ENCODE peak calls at places on chromosomes 11 and 22, in nine cellular contexts. T is stomach, M is tibial nerve, Z is Peyer's patch, Q is prostate gland, V is right lobe of liver, H is A549, R is IMR-90, E is gastrocnemius medialis. P is an unnamed sample.
A peak's percentile ranks its signal among the peaks of the same experiment; 100 is the strongest.

GRCh38 chr22:39519681-39520053 is 695 bp upstream of the ATF4 start:
- DNase-seq in T (peak; percentile 62), V (peak; percentile 73), Q (peak; percentile 57), M (peak; percentile 49), R (no peak), E (peak; percentile 64), Z (no peak), H (peak; percentile 61), P (peak; percentile 66)

GRCh38 chr11:22216940-22217339 is 24.1 kb downstream of the ANO5 start:
- DNase-seq in R (no peak), M (no peak), E (no peak), T (no peak), H (no peak), Q (no peak), Z (no peak), V (no peak), P (no peak)

GRCh38 chr22:40476341-40476740 is 105.9 kb downstream of the SGSM3 start:
- DNase-seq in E (no peak), V (no peak), T (no peak), M (no peak), H (no peak), Q (no peak), R (no peak), Z (no peak), P (no peak)

GRCh38 chr11:35419713-35420333 is 465 bp upstream of the SLC1A2 start:
- DNase-seq in Z (no peak), H (no peak), Q (no peak), M (no peak), E (no peak), T (no peak), V (no peak), R (no peak), P (no peak)

GRCh38 chr11:75858613-75859012 is 43.6 kb downstream of the UVRAG start:
- DNase-seq in R (peak; percentile 61), V (no peak), E (no peak), M (no peak), T (no peak), H (no peak), Q (no peak), Z (no peak), P (no peak)

GRCh38 chr11:7892751-7893356 is 38.2 kb downstream of the OR10A6 start:
- DNase-seq in H (peak; percentile 57), T (no peak), V (no peak), Q (no peak), Z (no peak), E (no peak), M (no peak), R (peak; percentile 74), P (no peak)

GRCh38 chr11:16512842-16513241 is 156.5 kb upstream of the SOX6 start:
- DNase-seq in Q (no peak), H (no peak), Z (no peak), V (no peak), T (no peak), R (peak; percentile 31), E (no peak), M (no peak), P (no peak)

GRCh38 chr11:127875076-127875475 is 712.3 kb downstream of the ETS1 start:
- DNase-seq in Z (no peak), V (no peak), T (no peak), H (no peak), R (no peak), E (no peak), M (no peak), Q (no peak), P (no peak)

GRCh38 chr11:35747638-35748037 is 85.1 kb downstream of the TRIM44 start:
- DNase-seq in M (no peak), T (no peak), Z (no peak), R (no peak), Q (no peak), V (no peak), E (no peak), H (no peak), P (peak; percentile 56)

GRCh38 chr22:20087319-20088262 is 7.5 kb downstream of the DGCR8 start:
- DNase-seq in R (no peak), M (no peak), E (no peak), Z (no peak), H (no peak), Q (no peak), V (no peak), T (no peak), P (no peak)

GRCh38 chr22:20088263-20088648 is 8.2 kb downstream of the DGCR8 start:
- DNase-seq in E (no peak), M (no peak), H (no peak), Q (no peak), Z (no peak), R (no peak), V (no peak), T (no peak), P (no peak)

GRCh38 chr22:20089977-20090729 is 10.1 kb downstream of the DGCR8 start:
- DNase-seq in H (no peak), M (no peak), T (no peak), E (no peak), Q (no peak), V (no peak), Z (no peak), R (peak; percentile 77), P (no peak)

GRCh38 chr22:20090730-20091240 is 10.7 kb downstream of the DGCR8 start:
- DNase-seq in T (no peak), H (no peak), R (no peak), V (no peak), M (no peak), Q (no peak), Z (no peak), E (no peak), P (no peak)

GRCh38 chr22:20089226-20089976 is 9.4 kb downstream of the DGCR8 start:
- DNase-seq in R (no peak), Q (no peak), M (no peak), H (no peak), V (no peak), T (no peak), Z (no peak), E (no peak), P (no peak)
- TF ChIP-seq POLR2A in R (no peak), Q (no peak), M (no peak), H (no peak), V (no peak), T (no peak), Z (no peak), E (no peak), P (no peak)

GRCh38 chr11:304915-305833 is 2.4 kb upstream of the IFITM2 start:
- DNase-seq in V (peak; percentile 67), R (peak; percentile 79), H (peak; percentile 74), Q (peak; percentile 69), T (peak; percentile 65), M (peak; percentile 77), Z (no peak), E (no peak), P (peak; percentile 81)

GRCh38 chr11:309558-309855 is 1.9 kb downstream of the IFITM2 start:
- DNase-seq in R (no peak), H (no peak), M (no peak), Q (no peak), Z (no peak), T (no peak), V (no peak), E (no peak), P (no peak)

GRCh38 chr11:305834-306211 is 1.8 kb upstream of the IFITM2 start:
- DNase-seq in T (no peak), R (no peak), H (no peak), E (no peak), V (no peak), Z (no peak), Q (no peak), M (no peak), P (no peak)

GRCh38 chr11:304061-304506 is 3.5 kb upstream of the IFITM2 start:
- DNase-seq in V (no peak), H (no peak), M (no peak), Z (no peak), E (no peak), R (no peak), T (no peak), Q (no peak), P (no peak)

GRCh38 chr11:306645-307371 is 808 bp upstream of the IFITM2 start:
- DNase-seq in E (no peak), Z (no peak), R (no peak), T (no peak), H (no peak), M (no peak), Q (no peak), V (peak; percentile 57), P (no peak)
- H3K27ac ChIP-seq in E (peak overlapping the region; percentile 57), Z (peak overlapping the region; percentile 91), R (peak overlapping the region; percentile 61), T (peak overlapping the region; percentile 0), H (no peak overlapping the region), M (peak overlapping the region; percentile 94), Q (no peak overlapping the region), V (peak overlapping the region; percentile 95), P (no peak overlapping the region)

GRCh38 chr11:126307706-126308105 is 3.8 kb downstream of the DCPS start:
- DNase-seq in M (no peak), E (no peak), V (no peak), Z (peak; percentile 14), Q (no peak), H (peak; percentile 40), T (no peak), R (peak; percentile 58), P (no peak)

GRCh38 chr11:126305699-126306098 is 1.8 kb downstream of the DCPS start:
- DNase-seq in V (no peak), E (no peak), Q (no peak), Z (peak; percentile 3), H (no peak), R (no peak), M (no peak), T (no peak), P (no peak)

GRCh38 chr11:126308271-126308671 is 4.4 kb downstream of the DCPS start:
- DNase-seq in V (no peak), M (no peak), T (no peak), H (no peak), Q (no peak), E (peak; percentile 45), Z (no peak), R (no peak), P (no peak)

GRCh38 chr11:126303623-126304456 is at the start of gene DCPS:
- DNase-seq in R (peak; percentile 88), H (peak; percentile 87), T (peak; percentile 92), V (peak; percentile 94), M (peak; percentile 77), Q (peak; percentile 87), E (peak; percentile 89), Z (peak; percentile 93), P (peak; percentile 92)

DNA sequence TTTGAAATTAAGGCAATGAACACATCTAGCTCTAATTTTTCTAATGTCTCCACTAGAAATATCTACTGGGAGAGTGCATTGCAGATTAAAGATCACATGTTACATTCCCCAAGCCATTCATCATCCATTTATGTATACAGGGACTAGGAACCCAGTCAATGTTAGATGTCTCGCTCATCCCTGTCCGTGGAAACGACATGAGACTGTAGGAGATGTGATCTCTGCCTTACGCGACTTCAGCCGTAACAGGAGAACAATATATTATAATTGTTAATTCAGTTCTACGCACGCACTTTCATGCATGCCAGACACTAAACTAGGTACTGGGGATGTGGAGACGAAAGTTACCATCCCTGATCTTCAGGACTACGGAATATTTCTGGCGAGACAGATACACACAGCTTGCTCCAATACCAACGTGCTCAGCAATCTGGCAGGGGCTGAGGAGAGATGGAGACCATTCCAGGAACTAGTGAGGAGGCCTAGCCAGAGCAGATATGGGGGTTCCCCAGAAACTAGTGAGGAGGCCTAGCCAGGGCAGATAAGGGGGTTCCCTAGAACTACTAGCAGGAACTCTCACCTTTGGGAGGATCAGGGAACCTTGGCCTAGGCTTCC is 705 bp downstream of the DCPS start:
- DNase-seq in Q (no peak), Z (peak; percentile 5), H (no peak), V (no peak), R (no peak), T (no peak), E (no peak), M (no peak), P (no peak)
- TF ChIP-seq POLR2A in Q (no peak), Z (no peak), H (no peak), V (no peak), R (no peak), T (no peak), E (no peak), M (no peak), P (no peak)

GRCh38 chr11:121983901-121984300 is 132.1 kb downstream of the BLID start:
- DNase-seq in Q (no peak), E (no peak), H (no peak), Z (no peak), V (no peak), R (no peak), T (no peak), M (no peak), P (no peak)
- H3K27ac ChIP-seq in Q (no peak overlapping the region), E (no peak overlapping the region), H (no peak overlapping the region), Z (no peak overlapping the region), V (no peak overlapping the region), R (no peak overlapping the region), T (no peak overlapping the region), M (no peak overlapping the region), P (no peak overlapping the region)

P was measured in body of pancreas.